ENCODE peak calls at places on chromosomes 5 and 9, in five cellular contexts. L is body of pancreas, B is lower lobe of right lung, D is fibroblast of lung, X is left ventricle myocardium inferior. R is an unnamed sample.

GRCh38 chr5:73770601-73771025 is 144.6 kb downstream of the ARHGEF28 start:
- DNase-seq in D (peak; percentile 81), L (no peak), X (no peak), B (no peak), R (no peak)

GRCh38 chr5:173515526-173515925 is 100.9 kb downstream of the BOD1 start:
- DNase-seq in L (no peak), D (peak; percentile 41), X (no peak), B (no peak), R (no peak)

GRCh38 chr5:92836861-92837755 is 743.9 kb downstream of the NR2F1-AS1 start:
- DNase-seq in D (peak; percentile 79), B (no peak), X (no peak), L (no peak), R (no peak)

GRCh38 chr5:137016783-137017324 is 482.3 kb downstream of the SPOCK1 start:
- DNase-seq in L (no peak), D (no peak), B (no peak), X (no peak), R (no peak)

GRCh38 chr5:17947029-17947428 is 312.8 kb downstream of the TAF11L14 start:
- DNase-seq in B (no peak), X (no peak), D (no peak), L (no peak), R (no peak)

GRCh38 chr5:172795401-172795977 is 24.5 kb upstream of the DUSP1 start:
- DNase-seq in X (peak; percentile 95), D (peak; percentile 100), L (peak; percentile 75), B (peak; percentile 75), R (no peak)

GRCh38 chr9:124658165-124659017 is 112.7 kb downstream of the NR6A1 start:
- DNase-seq in D (peak; percentile 94), L (peak; percentile 90), B (peak; percentile 67), X (peak; percentile 63), R (peak; percentile 74)

GRCh38 chr5:147484708-147485020 is 25.2 kb downstream of the DPYSL3 start:
- DNase-seq in X (no peak), B (no peak), L (no peak), D (no peak), R (no peak)

GRCh38 chr5:141772281-141772680 is 90.3 kb upstream of the ARAP3 start:
- DNase-seq in X (no peak), B (no peak), L (no peak), D (no peak), R (no peak)

GRCh38 chr9:126419475-126419874 is 92.8 kb downstream of the MVB12B start:
- DNase-seq in B (no peak), X (peak; percentile 37), D (no peak), L (no peak), R (no peak)

GRCh38 chr5:134540747-134541733 is 15.6 kb downstream of the JADE2 start:
- DNase-seq in B (no peak), X (no peak), D (no peak), L (no peak), R (no peak)

GRCh38 chr5:27969157-27969556 is 930.8 kb upstream of the CDH9 start:
- DNase-seq in B (no peak), D (no peak), L (no peak), X (no peak), R (no peak)

GRCh38 chr9:76441551-76442322 is 17.2 kb upstream of the GCNT1 start:
- DNase-seq in X (no peak), B (no peak), D (peak; percentile 71), L (no peak), R (no peak)

GRCh38 chr5:3200356-3200755 is 395.3 kb upstream of the IRX1 start:
- DNase-seq in X (no peak), L (no peak), D (no peak), B (no peak), R (no peak)

GRCh38 chr9:93031629-93032431 is 26.7 kb upstream of the SUSD3 start:
- DNase-seq in D (no peak), B (no peak), X (no peak), L (peak; percentile 22), R (no peak)

GRCh38 chr5:171863928-171864327 is 78.3 kb downstream of the SMIM23 start:
- DNase-seq in L (no peak), B (no peak), D (peak; percentile 41), X (no peak), R (no peak)

GRCh38 chr5:117657591-117657990 is 1083.0 kb upstream of the SEMA6A start:
- DNase-seq in L (no peak), X (no peak), D (peak; percentile 5), B (no peak), R (no peak)

GRCh38 chr5:143585970-143586369 is 182.5 kb upstream of the NR3C1 start:
- DNase-seq in L (no peak), D (no peak), B (no peak), X (no peak), R (no peak)

GRCh38 chr5:96247097-96247675 is 185.9 kb downstream of the PCSK1 start:
- DNase-seq in X (no peak), D (peak; percentile 94), B (no peak), L (peak; percentile 55), R (no peak)

DNA sequence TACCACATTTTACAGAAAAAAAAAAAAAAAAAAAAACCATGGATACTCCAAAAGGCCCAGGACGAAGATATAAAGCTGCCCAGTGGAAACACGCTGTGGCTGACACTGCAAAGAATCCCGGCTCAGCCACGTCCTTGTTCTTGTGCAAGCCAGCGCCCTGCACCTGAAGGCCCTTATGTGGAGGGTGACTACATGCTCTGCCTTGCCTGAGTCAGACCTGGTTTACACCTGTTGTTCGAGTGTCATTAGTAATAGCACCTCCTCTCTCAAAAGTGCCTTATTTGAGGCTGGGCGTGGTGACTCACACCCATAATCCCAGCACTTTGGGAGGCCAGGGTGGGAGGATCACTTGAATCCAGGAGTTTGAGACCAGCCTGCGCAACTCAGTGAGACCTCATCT is 54.3 kb upstream of the ZSWIM6 start:
- DNase-seq in B (peak; percentile 74), L (no peak), D (no peak), X (no peak), R (no peak)
- H3K4me1 ChIP-seq in B (peaks cover 50% of the 10 kb centered on the region), L (peaks cover 23% of the 10 kb centered on the region), D (peaks cover 25% of the 10 kb centered on the region), X (peaks cover 12% of the 10 kb centered on the region), R (peaks cover 8% of the 10 kb centered on the region)

GRCh38 chr5:127549551-127549950 is 32.1 kb downstream of the PRRC1 start:
- DNase-seq in D (peak; percentile 14), X (no peak), B (no peak), L (no peak), R (no peak)
- TF ChIP-seq CTCF in D (no peak), X (no peak), B (no peak), L (no peak), R (no peak)

GRCh38 chr9:87381050-87381711 is 116.5 kb upstream of the DAPK1 start:
- DNase-seq in L (no peak), X (no peak), B (no peak), D (peak; percentile 80), R (no peak)
- H3K4me1 ChIP-seq in L (peaks cover 44% of the 10 kb centered on the region), X (no peaks in the 10 kb centered on the region), B (peaks cover 11% of the 10 kb centered on the region), D (no peaks in the 10 kb centered on the region), R (no peaks in the 10 kb centered on the region)

GRCh38 chr5:155047818-155048217 is 34.3 kb downstream of the KIF4B start:
- DNase-seq in X (no peak), D (no peak), B (no peak), L (no peak), R (no peak)

GRCh38 chr5:155052532-155052931 is 39.0 kb downstream of the KIF4B start:
- DNase-seq in L (no peak), X (no peak), D (no peak), B (no peak), R (no peak)

GRCh38 chr5:155050384-155051019 is 36.9 kb downstream of the KIF4B start:
- DNase-seq in X (no peak), B (no peak), L (no peak), D (no peak), R (no peak)

GRCh38 chr5:155046591-155046990 is 33.0 kb downstream of the KIF4B start:
- DNase-seq in D (no peak), B (no peak), L (peak; percentile 3), X (no peak), R (no peak)

DNA sequence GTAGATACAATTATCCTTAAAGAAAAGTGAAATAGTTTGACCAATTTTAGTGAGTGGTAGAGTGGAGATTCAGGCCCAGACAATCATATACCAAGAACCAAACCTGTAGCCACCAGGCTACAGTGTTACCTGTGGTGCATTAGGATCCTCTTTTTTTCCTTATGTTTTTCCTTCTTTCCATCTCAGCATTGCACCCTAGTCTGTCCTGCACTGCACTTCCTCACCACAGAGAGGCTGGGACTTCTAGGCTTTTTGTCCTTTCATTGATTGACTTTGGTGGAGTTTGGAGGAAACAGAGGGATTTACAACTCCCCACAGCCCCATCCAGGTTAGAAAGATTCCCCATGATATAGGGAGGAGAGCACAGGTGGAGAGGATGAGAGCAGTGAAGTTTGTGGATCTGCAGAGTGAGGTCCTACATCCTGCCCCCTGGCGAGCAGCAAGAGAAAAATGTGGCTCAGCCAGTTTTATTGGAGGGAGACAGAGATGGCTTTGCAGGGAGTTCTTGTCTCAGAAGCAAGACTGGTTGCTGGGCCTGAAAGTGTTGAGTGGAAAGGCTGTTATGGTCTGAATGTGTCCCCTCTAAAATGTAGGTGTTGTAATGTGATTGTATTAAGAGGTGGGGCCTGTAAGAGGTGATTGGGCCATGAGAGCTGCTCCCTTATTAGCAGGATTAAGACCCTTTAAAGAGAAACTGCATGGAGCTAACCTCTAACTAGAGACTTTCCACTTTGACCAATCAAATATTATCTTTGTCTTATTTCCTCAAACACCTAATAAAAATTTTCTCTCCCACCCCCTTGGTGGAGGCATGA is 36.2 kb downstream of the KIF4B start:
- DNase-seq in D (no peak), L (no peak), X (no peak), B (no peak), R (no peak)
- TF ChIP-seq CTCF in D (peak; percentile 25), L (no peak), X (peak; percentile 15), B (peak; percentile 15), R (no peak)

DNA sequence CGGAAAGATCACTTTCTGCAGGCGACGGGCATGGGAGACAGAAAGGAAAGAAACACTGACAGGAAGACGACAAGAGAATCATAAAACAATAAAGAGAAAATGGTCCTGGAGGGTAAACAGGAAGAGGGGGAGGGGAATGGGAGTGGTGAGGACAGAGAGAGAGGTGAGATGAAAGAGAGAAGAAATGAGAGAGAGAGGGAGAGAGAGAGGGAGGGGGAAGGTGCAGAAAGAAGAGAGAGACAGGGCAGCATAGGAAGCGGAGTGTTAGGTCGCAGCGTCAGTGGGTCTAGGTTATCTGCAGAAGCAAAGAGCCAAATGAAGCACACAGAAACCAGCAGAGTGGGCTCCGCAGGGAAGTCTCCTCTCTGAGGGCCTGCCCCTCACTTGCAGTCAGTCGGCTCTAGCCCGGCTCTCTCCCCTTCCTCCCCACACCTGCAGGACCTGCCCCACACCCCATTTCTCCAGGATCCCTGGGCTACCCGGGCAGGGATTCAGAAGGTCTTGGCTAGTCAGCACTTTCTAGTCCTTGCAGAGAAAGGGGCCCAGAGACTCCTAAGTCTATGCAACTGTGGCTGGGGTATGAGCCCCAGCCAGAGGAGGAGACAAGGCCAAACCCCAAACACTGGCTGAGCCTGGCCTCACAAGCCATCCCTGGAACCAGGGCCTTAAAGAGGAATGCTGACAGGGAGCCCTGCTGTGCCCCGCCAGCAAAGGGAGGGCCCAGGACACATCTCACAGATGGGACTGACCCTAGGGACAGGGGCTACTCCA is 29.7 kb upstream of the MEIKIN start:
- DNase-seq in X (no peak), L (no peak), D (no peak), B (no peak), R (no peak)
- H3K4me1 ChIP-seq in X (no peaks in the 10 kb centered on the region), L (no peaks in the 10 kb centered on the region), D (no peaks in the 10 kb centered on the region), B (no peaks in the 10 kb centered on the region), R (no peaks in the 10 kb centered on the region)

GRCh38 chr5:60586307-60586901 is 113.6 kb downstream of the DEPDC1B start:
- DNase-seq in X (no peak), D (peak; percentile 55), B (no peak), L (no peak), R (no peak)
- TF ChIP-seq CTCF in X (peak; percentile 67), D (no peak), B (peak; percentile 28), L (no peak), R (peak; percentile 6)

R was measured in spleen.